ENCODE peak calls at places on chromosomes 6 and 20, in nine cellular contexts. F is spleen, S is C1 segment of cervical spinal cord, U is putamen, Q is neural crest cell, R is ELR, Z is HFFc6, L is NCI-H2227 treated with DMSO at 0.1 percent for 48 hours, X is brain pericyte. M is an unnamed sample.

GRCh38 chr6:26215200-26216014 is 128.2 kb downstream of the HFE start:
- DNase-seq in F (peak), S (no peak), U (no peak), Q (no peak), R (peak), Z (no peak), L (no peak), X (no peak), M (peak)

GRCh38 chr20:41617931-41618806 is at the start of gene CHD6:
- DNase-seq in F (peak), S (peak), U (peak), Q (peak), R (peak), Z (peak), L (peak), X (peak), M (peak)

GRCh38 chr6:163457637-163458561 is 43.4 kb downstream of the QKI start:
- DNase-seq in F (no peak), S (no peak), U (no peak), Q (no peak), R (peak), Z (peak), L (no peak), X (peak), M (peak)

GRCh38 chr6:38058022-38058421 is 238.5 kb downstream of the ZFAND3 start:
- DNase-seq in F (no peak), S (no peak), U (no peak), Q (no peak), R (peak), Z (peak), L (no peak), X (no peak), M (no peak)

GRCh38 chr6:11947063-11947462 is 65.0 kb upstream of the HIVEP1 start:
- DNase-seq in F (no peak), S (no peak), U (no peak), Q (no peak), R (peak), Z (no peak), L (no peak), X (no peak), M (no peak)

GRCh38 chr6:149950423-149950822 is 8.6 kb downstream of the ULBP2 start:
- DNase-seq in F (no peak), S (no peak), U (no peak), Q (no peak), R (no peak), Z (no peak), L (no peak), X (no peak), M (no peak)

GRCh38 chr20:45779011-45779915 is 12.4 kb downstream of the WFDC3 start:
- DNase-seq in F (no peak), S (peak), U (no peak), Q (no peak), R (peak), Z (peak), L (no peak), X (peak), M (peak)

GRCh38 chr20:53678990-53679596 is 85.5 kb upstream of the ZNF217 start:
- DNase-seq in F (no peak), S (no peak), U (peak), Q (no peak), R (no peak), Z (no peak), L (no peak), X (no peak), M (no peak)

GRCh38 chr20:39702716-39703349 is 740.7 kb downstream of the DHX35 start:
- DNase-seq in F (no peak), S (no peak), U (no peak), Q (no peak), R (no peak), Z (no peak), L (no peak), X (no peak), M (no peak)

GRCh38 chr20:8431538-8432434 is 299.7 kb downstream of the PLCB1 start:
- DNase-seq in F (no peak), S (no peak), U (no peak), Q (no peak), R (no peak), Z (no peak), L (peak), X (no peak), M (no peak)

GRCh38 chr6:81806793-81807565 is 54.5 kb upstream of the TENT5A start:
- DNase-seq in F (no peak), S (no peak), U (no peak), Q (no peak), R (no peak), Z (no peak), L (no peak), X (no peak), M (no peak)

GRCh38 chr6:47787620-47788497 is 6.0 kb downstream of the OPN5 start:
- DNase-seq in F (peak), S (peak), U (peak), Q (peak), R (peak), Z (peak), L (peak), X (peak), M (peak)

GRCh38 chr6:167341038-167341613 is 16.2 kb downstream of the TTLL2 start:
- DNase-seq in F (no peak), S (no peak), U (no peak), Q (no peak), R (no peak), Z (no peak), L (no peak), X (no peak), M (no peak)

GRCh38 chr20:37389241-37389747 is 43.4 kb downstream of the SRC start:
- DNase-seq in F (peak), S (no peak), U (no peak), Q (no peak), R (no peak), Z (no peak), L (no peak), X (no peak), M (no peak)

GRCh38 chr6:56868687-56869086 is 86.2 kb upstream of the BEND6 start:
- DNase-seq in F (no peak), S (no peak), U (no peak), Q (no peak), R (peak), Z (peak), L (no peak), X (no peak), M (no peak)

GRCh38 chr6:41505084-41506049 is 40.8 kb upstream of the FOXP4 start:
- DNase-seq in F (peak), S (no peak), U (peak), Q (no peak), R (peak), Z (no peak), L (no peak), X (no peak), M (no peak)

GRCh38 chr6:14117158-14118090 is at the start of gene CD83:
- DNase-seq in F (peak), S (peak), U (peak), Q (peak), R (peak), Z (no peak), L (no peak), X (no peak), M (peak)

GRCh38 chr6:169099411-169100202 is 154.0 kb downstream of the THBS2 start:
- DNase-seq in F (no peak), S (no peak), U (no peak), Q (no peak), R (peak), Z (peak), L (no peak), X (no peak), M (no peak)

GRCh38 chr6:139588076-139588639 is 213.7 kb upstream of the CITED2 start:
- DNase-seq in F (no peak), S (no peak), U (no peak), Q (no peak), R (peak), Z (peak), L (no peak), X (no peak), M (no peak)

GRCh38 chr6:82612475-82612874 is 248.9 kb downstream of the TPBG start:
- DNase-seq in F (no peak), S (no peak), U (no peak), Q (no peak), R (no peak), Z (no peak), L (no peak), X (no peak), M (no peak)

GRCh38 chr20:64101731-64102621 is 5.4 kb downstream of the NPBWR2 start:
- DNase-seq in F (peak), S (no peak), U (no peak), Q (peak), R (peak), Z (no peak), L (peak), X (no peak), M (no peak)

GRCh38 chr6:137111296-137112066 is 62.0 kb downstream of the IL22RA2 start:
- DNase-seq in F (no peak), S (no peak), U (no peak), Q (no peak), R (no peak), Z (no peak), L (no peak), X (no peak), M (no peak)

GRCh38 chr20:10219452-10219791 is 792 bp downstream of the SNAP25 start:
- DNase-seq in F (peak), S (peak), U (peak), Q (peak), R (peak), Z (peak), L (peak), X (peak), M (peak)

GRCh38 chr20:38874460-38875169 is 51.6 kb upstream of the FAM83D start:
- DNase-seq in F (no peak), S (no peak), U (no peak), Q (no peak), R (no peak), Z (no peak), L (no peak), X (no peak), M (no peak)

GRCh38 chr6:82298012-82298411 is 50.5 kb upstream of the IBTK start:
- DNase-seq in F (no peak), S (no peak), U (no peak), Q (no peak), R (peak), Z (peak), L (no peak), X (no peak), M (no peak)

GRCh38 chr20:49979030-49979832 is 3.5 kb upstream of the SNAI1 start:
- DNase-seq in F (peak), S (peak), U (peak), Q (peak), R (peak), Z (no peak), L (peak), X (no peak), M (peak)

GRCh38 chr6:83168556-83168955 is 24.5 kb downstream of the PGM3 start:
- DNase-seq in F (no peak), S (no peak), U (no peak), Q (no peak), R (no peak), Z (no peak), L (no peak), X (no peak), M (no peak)

GRCh38 chr6:20203561-20204528 is 8.4 kb downstream of the MBOAT1 start:
- DNase-seq in F (no peak), S (no peak), U (no peak), Q (no peak), R (no peak), Z (no peak), L (no peak), X (no peak), M (no peak)

GRCh38 chr6:8831366-8832152 is 396.2 kb upstream of the SLC35B3 start:
- DNase-seq in F (no peak), S (no peak), U (no peak), Q (no peak), R (no peak), Z (no peak), L (no peak), X (no peak), M (no peak)

GRCh38 chr6:101738481-101738880 is 345.0 kb downstream of the GRIK2 start:
- DNase-seq in F (no peak), S (no peak), U (no peak), Q (no peak), R (no peak), Z (no peak), L (no peak), X (no peak), M (no peak)